ENCODE peak calls at places on chromosomes 2 and 18, in nine cellular contexts. G is A549; Q is astrocyte; H is left ventricle myocardium superior; T is stimulated activated CD4-positive, alpha-beta T cell treated with anti-CD3 and anti-CD28 coated beads, Interleukin-1b, Interleukin-23, amount 100 ng/mL, for 4 hours; I is LoVo; R is HFFc6; X is T-helper 2 cell; M is KBM-7. D is an unnamed sample.

GRCh38 chr2:84314901-84315330 is 144.2 kb downstream of the SUCLG1 start:
- DNase-seq in H (peak), I (peak), T (peak), R (peak), X (peak), Q (peak), M (peak), G (peak), D (peak)

GRCh38 chr2:141341444-141341843 is 789.4 kb downstream of the LRP1B start:
- DNase-seq in M (no peak), Q (peak), H (no peak), X (no peak), I (peak), G (no peak), R (peak), T (no peak), D (no peak)

GRCh38 chr2:114821055-114821454 is 378.6 kb downstream of the DPP10 start:
- DNase-seq in G (no peak), M (no peak), R (no peak), Q (no peak), I (no peak), T (no peak), X (no peak), H (no peak), D (no peak)

GRCh38 chr2:172667926-172668325 is 67.7 kb upstream of the RAPGEF4 start:
- DNase-seq in H (no peak), T (no peak), X (no peak), I (no peak), M (no peak), G (no peak), R (peak), Q (peak), D (no peak)

GRCh38 chr2:238370482-238371372 is 50.4 kb downstream of the TRAF3IP1 start:
- DNase-seq in X (peak), T (peak), Q (peak), H (peak), I (no peak), G (peak), M (peak), R (peak), D (no peak)

GRCh38 chr2:173205375-173205774 is 129.7 kb downstream of the MAP3K20 start:
- DNase-seq in T (no peak), M (no peak), X (no peak), I (no peak), H (peak), G (no peak), Q (no peak), R (no peak), D (no peak)

GRCh38 chr2:174338626-174339570 is 4.1 kb downstream of the SP9 start:
- DNase-seq in H (no peak), G (no peak), Q (no peak), X (no peak), I (no peak), M (peak), R (no peak), T (no peak), D (no peak)

GRCh38 chr2:171176516-171176915 is 15.8 kb upstream of the TLK1 start:
- DNase-seq in M (no peak), G (no peak), I (no peak), Q (no peak), H (no peak), T (no peak), R (no peak), X (no peak), D (no peak)

GRCh38 chr2:75428627-75429026 is 132.1 kb downstream of the EVA1A start:
- DNase-seq in G (no peak), X (no peak), Q (no peak), M (no peak), H (no peak), I (no peak), R (no peak), T (no peak), D (no peak)

GRCh38 chr2:238701907-238702206 is 146.0 kb upstream of the TWIST2 start:
- DNase-seq in M (no peak), T (no peak), X (no peak), I (no peak), G (no peak), H (no peak), Q (no peak), R (no peak), D (no peak)

GRCh38 chr2:120703330-120703994 is 32.2 kb upstream of the GLI2 start:
- DNase-seq in M (no peak), X (no peak), Q (peak), R (peak), T (no peak), G (no peak), I (peak), H (no peak), D (no peak)

GRCh38 chr2:173419506-173419905 is 64.8 kb downstream of the CDCA7 start:
- DNase-seq in G (no peak), M (no peak), H (no peak), Q (no peak), R (no peak), T (no peak), X (no peak), I (no peak), D (no peak)

GRCh38 chr2:162123806-162124758 is 28.0 kb downstream of the GCG start:
- DNase-seq in I (peak), R (peak), X (no peak), H (no peak), T (peak), G (peak), M (peak), Q (no peak), D (no peak)

GRCh38 chr2:236177967-236178909 is 10.1 kb upstream of the GBX2 start:
- DNase-seq in I (peak), X (no peak), H (peak), Q (peak), M (peak), G (peak), R (no peak), T (peak), D (no peak)

GRCh38 chr2:197675711-197676188 is 363 bp upstream of the RFTN2 start:
- DNase-seq in H (peak), Q (peak), X (no peak), M (no peak), I (no peak), T (no peak), R (peak), G (no peak), D (no peak)

GRCh38 chr18:11577271-11578112 is 31.9 kb upstream of the SLC35G4 start:
- DNase-seq in X (no peak), H (no peak), M (no peak), G (no peak), Q (no peak), I (no peak), T (no peak), R (no peak), D (no peak)

GRCh38 chr2:144943986-144944385 is 424.1 kb upstream of the ZEB2 start:
- DNase-seq in T (no peak), G (no peak), R (peak), Q (peak), M (no peak), X (no peak), I (no peak), H (no peak), D (no peak)

GRCh38 chr2:238706163-238706562 is 141.7 kb upstream of the TWIST2 start:
- DNase-seq in I (no peak), R (no peak), T (no peak), M (no peak), Q (no peak), X (no peak), G (no peak), H (no peak), D (no peak)

GRCh38 chr2:191866195-191866594 is 19.3 kb upstream of the CAVIN2 start:
- DNase-seq in M (no peak), G (no peak), R (no peak), I (no peak), X (no peak), T (no peak), H (no peak), Q (no peak), D (no peak)

GRCh38 chr2:100822587-100823248 is 2.8 kb downstream of the NPAS2 start:
- DNase-seq in Q (peak), G (no peak), X (no peak), T (no peak), I (no peak), H (no peak), M (no peak), R (peak), D (no peak)

GRCh38 chr18:2881490-2882195 is 34.8 kb downstream of the EMILIN2 start:
- DNase-seq in M (no peak), X (no peak), T (no peak), Q (peak), H (peak), R (peak), I (no peak), G (no peak), D (no peak)

GRCh38 chr2:210475726-210476125 is 833 bp downstream of the LANCL1 start:
- DNase-seq in Q (no peak), T (no peak), H (no peak), X (no peak), G (no peak), M (peak), I (no peak), R (no peak), D (no peak)